ENCODE peak calls at places on chromosomes 13 and 19, in nine cellular contexts. O is D341Med; A is foreskin fibroblast; M is hypothalamus; D is activated CD4-positive, alpha-beta T cell treated with anti-CD3 and anti-CD28 coated beads, Interleukin-2, amount 50 U/mL, for 24 hours; R is NCI-H446 treated with DMSO at 0.1 percent for 48 hours; Y is stimulated activated CD8-positive, alpha-beta memory T cell treated with anti-CD3 and anti-CD28 coated beads, Interleukin-2, amount 100 ng/mL, for 1 hour; N is SK-N-SH; F is H54. S is an unnamed sample.

GRCh38 chr19:13164370-13165090 is 14.3 kb downstream of the IER2 start:
- DNase-seq in O (peak; percentile 80), D (no peak), N (peak; percentile 84), F (no peak), R (no peak), A (no peak), Y (no peak), M (peak; percentile 37), S (peak; percentile 48)

GRCh38 chr13:74077847-74078246 is 56.4 kb downstream of the KLF12 start:
- DNase-seq in O (no peak), M (no peak), R (no peak), N (no peak), D (no peak), A (no peak), F (no peak), Y (no peak), S (peak; percentile 55)

GRCh38 chr19:39671739-39672363 is 16.1 kb downstream of the LGALS16 start:
- DNase-seq in F (peak; percentile 27), D (no peak), M (peak; percentile 3), Y (no peak), A (peak; percentile 20), O (peak; percentile 67), N (peak; percentile 34), R (peak; percentile 18), S (peak; percentile 77)

GRCh38 chr19:19211499-19212432 is at the start of gene NCAN:
- DNase-seq in F (no peak), N (peak; percentile 96), M (peak; percentile 32), D (no peak), R (no peak), O (peak; percentile 82), Y (no peak), A (no peak), S (no peak)

GRCh38 chr19:4967738-4968461 is 1.0 kb upstream of the KDM4B start:
- DNase-seq in M (no peak), R (no peak), O (peak; percentile 18), Y (no peak), A (peak; percentile 33), F (no peak), D (no peak), N (no peak), S (peak; percentile 35)

GRCh38 chr13:110387451-110388140 is 80.5 kb downstream of the COL4A2 start:
- DNase-seq in N (no peak), F (no peak), D (no peak), O (no peak), R (no peak), Y (no peak), A (no peak), M (no peak), S (peak; percentile 54)

GRCh38 chr13:44876782-44877324 is 112.4 kb downstream of the NUFIP1 start:
- DNase-seq in F (no peak), Y (no peak), A (no peak), O (no peak), D (no peak), N (no peak), R (no peak), M (no peak), S (no peak)

GRCh38 chr13:50026788-50027473 is 11.7 kb downstream of the KCNRG start:
- DNase-seq in M (no peak), O (no peak), R (no peak), A (no peak), F (no peak), N (no peak), Y (no peak), D (no peak), S (no peak)

GRCh38 chr13:103297083-103297482 is 230.9 kb upstream of the SLC10A2 start:
- DNase-seq in M (no peak), F (no peak), A (no peak), D (no peak), N (no peak), Y (no peak), O (no peak), R (no peak), S (no peak)

GRCh38 chr19:38944981-38945506 is 14.3 kb downstream of the MRPS12 start:
- DNase-seq in R (no peak), Y (no peak), N (peak; percentile 65), M (no peak), O (no peak), F (no peak), D (no peak), A (no peak), S (no peak)

GRCh38 chr19:44808463-44809371 is at the start of gene BCAM:
- DNase-seq in O (peak; percentile 90), R (no peak), D (no peak), Y (no peak), A (peak; percentile 51), F (no peak), N (peak; percentile 97), M (peak; percentile 51), S (peak; percentile 91)

GRCh38 chr19:40415799-40416198 is 2.6 kb upstream of the PRX start:
- DNase-seq in O (no peak), D (no peak), Y (no peak), R (no peak), M (no peak), A (no peak), N (no peak), F (no peak), S (no peak)

GRCh38 chr13:50360637-50361036 is 345.4 kb downstream of the KCNRG start:
- DNase-seq in M (no peak), F (no peak), N (no peak), R (no peak), A (no peak), O (no peak), D (no peak), Y (no peak), S (no peak)

GRCh38 chr19:17424743-17425365 is 5.0 kb downstream of the MVB12A start:
- DNase-seq in N (peak; percentile 91), O (peak; percentile 86), M (peak; percentile 32), A (no peak), D (no peak), F (no peak), Y (no peak), R (no peak), S (peak; percentile 19)

GRCh38 chr19:51417107-51417806 is at the start of gene SIGLEC10:
- DNase-seq in N (no peak), A (no peak), R (no peak), D (no peak), O (no peak), F (peak; percentile 22), M (peak; percentile 11), Y (no peak), S (no peak)

GRCh38 chr19:38877781-38878574 is at the start of gene RINL:
- DNase-seq in M (no peak), O (peak; percentile 29), Y (peak; percentile 51), F (no peak), A (no peak), N (peak; percentile 49), D (no peak), R (no peak), S (no peak)

GRCh38 chr13:62205273-62205672 is 789.6 kb upstream of the PCDH20 start:
- DNase-seq in A (no peak), F (no peak), Y (no peak), R (no peak), D (no peak), M (no peak), N (no peak), O (no peak), S (no peak)

GRCh38 chr13:111630411-111630810 is 310.0 kb downstream of the TEX29 start:
- DNase-seq in O (no peak), N (no peak), Y (no peak), A (no peak), R (no peak), M (no peak), F (no peak), D (no peak), S (no peak)

GRCh38 chr19:23762884-23763711 is 4.4 kb upstream of the ZNF681 start:
- DNase-seq in M (peak; percentile 83), A (no peak), N (peak; percentile 87), F (no peak), D (peak; percentile 59), R (no peak), Y (no peak), O (peak; percentile 17), S (peak; percentile 1)

GRCh38 chr19:41235480-41235879 is 16.5 kb downstream of the AXL start:
- DNase-seq in O (no peak), A (no peak), Y (no peak), M (no peak), N (no peak), F (no peak), D (no peak), R (no peak), S (no peak)

GRCh38 chr19:2032296-2032941 is 16.9 kb upstream of the BTBD2 start:
- DNase-seq in M (peak; percentile 91), N (peak; percentile 91), A (peak; percentile 90), D (no peak), F (peak; percentile 86), Y (no peak), R (peak; percentile 85), O (peak; percentile 76), S (peak; percentile 93)